ENCODE peak calls at places on chromosome 13, in seven cellular contexts. U, F, D, W, J, O and K are unnamed samples.

GRCh38 chr13:95697052-95697680 is 20.2 kb downstream of the DNAJC3 start:
- DNase-seq in U (no peak), F (no peak), D (no peak), W (no peak), J (no peak), O (no peak), K (no peak)

GRCh38 chr13:45511310-45512147 is 46.8 kb downstream of the COG3 start:
- DNase-seq in U (no peak), F (peak; percentile 58), D (no peak), W (no peak), J (peak; percentile 69), O (peak; percentile 24), K (no peak)

GRCh38 chr13:39196957-39197644 is 158.8 kb downstream of the NHLRC3 start:
- DNase-seq in U (no peak), F (no peak), D (no peak), W (no peak), J (no peak), O (no peak), K (no peak)

GRCh38 chr13:44300895-44301638 is 72.6 kb upstream of the SERP2 start:
- DNase-seq in U (peak; percentile 75), F (no peak), D (peak; percentile 47), W (no peak), J (no peak), O (peak; percentile 72), K (no peak)

GRCh38 chr13:39417643-39418042 is 185.3 kb downstream of the LHFPL6 start:
- DNase-seq in U (no peak), F (no peak), D (no peak), W (no peak), J (no peak), O (no peak), K (no peak)

GRCh38 chr13:97339019-97339988 is 94.7 kb upstream of the RAP2A start:
- DNase-seq in U (peak; percentile 91), F (peak; percentile 60), D (peak; percentile 66), W (no peak), J (peak; percentile 36), O (peak; percentile 69), K (no peak)

GRCh38 chr13:80341098-80341701 is at the start of gene SPRY2:
- DNase-seq in U (peak; percentile 97), F (peak; percentile 96), D (peak; percentile 90), W (peak; percentile 65), J (peak; percentile 91), O (peak; percentile 92), K (peak; percentile 98)

GRCh38 chr13:40818926-40819325 is 29.5 kb downstream of the SLC25A15 start:
- DNase-seq in U (no peak), F (no peak), D (no peak), W (no peak), J (no peak), O (no peak), K (no peak)

GRCh38 chr13:30829788-30830637 is 76.1 kb upstream of the MEDAG start:
- DNase-seq in U (no peak), F (no peak), D (no peak), W (no peak), J (no peak), O (no peak), K (no peak)

GRCh38 chr13:24223341-24224231 is 63.1 kb downstream of the SPATA13 start:
- DNase-seq in U (no peak), F (no peak), D (no peak), W (peak; percentile 65), J (no peak), O (no peak), K (no peak)

GRCh38 chr13:59205501-59205900 is 958.2 kb downstream of the DIAPH3 start:
- DNase-seq in U (no peak), F (no peak), D (no peak), W (no peak), J (no peak), O (no peak), K (no peak)
- TF ChIP-seq POLR2A in U (no peak), F (no peak), D (no peak), W (no peak), J (no peak), O (no peak), K (no peak)

GRCh38 chr13:67150608-67151007 is 79.5 kb downstream of the PCDH9 start:
- DNase-seq in U (no peak), F (no peak), D (no peak), W (no peak), J (no peak), O (no peak), K (no peak)

GRCh38 chr13:67145950-67146349 is 84.2 kb downstream of the PCDH9 start:
- DNase-seq in U (no peak), F (no peak), D (no peak), W (no peak), J (no peak), O (no peak), K (no peak)

GRCh38 chr13:67146523-67147130 is 83.5 kb downstream of the PCDH9 start:
- DNase-seq in U (no peak), F (no peak), D (no peak), W (no peak), J (no peak), O (no peak), K (no peak)

GRCh38 chr13:67148219-67148583 is 81.9 kb downstream of the PCDH9 start:
- DNase-seq in U (no peak), F (no peak), D (no peak), W (no peak), J (no peak), O (no peak), K (no peak)

DNA sequence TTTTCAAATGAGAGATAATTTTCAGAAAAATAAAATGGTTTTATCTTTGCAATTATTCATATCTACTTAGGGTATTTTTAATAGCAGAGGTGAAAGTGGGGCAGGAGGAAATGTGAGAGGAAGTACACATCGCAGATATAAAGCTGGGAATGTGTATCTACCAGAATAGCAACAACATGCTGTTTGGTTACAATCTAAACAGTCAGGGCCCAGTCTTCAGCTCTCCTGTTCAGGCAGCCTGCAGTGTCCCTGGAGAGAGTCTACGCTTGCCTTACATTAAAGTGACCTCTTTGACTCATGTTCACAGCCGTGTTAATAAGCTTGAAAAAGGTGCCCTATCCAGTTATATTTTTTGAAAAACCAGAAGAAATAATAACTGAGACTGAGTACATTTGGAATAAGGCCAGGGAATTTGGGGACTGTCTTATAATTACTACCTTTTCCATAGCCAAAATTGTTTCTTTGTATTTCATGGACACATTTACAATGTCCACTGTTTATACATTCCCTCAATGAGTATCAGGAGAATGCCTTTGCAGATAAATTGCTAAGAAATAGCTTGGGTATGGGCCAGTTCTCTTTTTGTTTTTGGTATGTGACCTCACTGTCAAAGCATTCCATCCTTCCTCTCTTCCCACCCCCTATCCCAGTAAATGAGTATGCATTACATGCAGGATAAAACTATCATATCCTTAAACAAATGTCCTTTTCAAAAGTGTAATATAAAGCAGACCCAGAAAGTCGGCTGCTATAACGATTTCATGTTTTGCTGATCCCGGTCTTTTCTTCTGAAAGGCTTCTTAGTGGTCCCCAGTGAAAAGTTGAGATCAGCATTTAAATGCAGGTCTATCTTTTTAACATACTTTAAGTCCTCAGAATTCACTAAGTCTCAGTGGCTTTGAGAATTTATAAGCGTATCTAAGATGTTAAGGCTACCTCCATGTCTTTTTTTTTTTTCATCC is 82.6 kb downstream of the PCDH9 start:
- DNase-seq in U (no peak), F (no peak), D (no peak), W (no peak), J (no peak), O (no peak), K (no peak)
- H3K4me3 ChIP-seq in U (no peak overlapping the region), F (no peak overlapping the region), D (no peak overlapping the region), W (no peak overlapping the region), J (no peak overlapping the region), O (no peak overlapping the region), K (no peak overlapping the region)

DNA sequence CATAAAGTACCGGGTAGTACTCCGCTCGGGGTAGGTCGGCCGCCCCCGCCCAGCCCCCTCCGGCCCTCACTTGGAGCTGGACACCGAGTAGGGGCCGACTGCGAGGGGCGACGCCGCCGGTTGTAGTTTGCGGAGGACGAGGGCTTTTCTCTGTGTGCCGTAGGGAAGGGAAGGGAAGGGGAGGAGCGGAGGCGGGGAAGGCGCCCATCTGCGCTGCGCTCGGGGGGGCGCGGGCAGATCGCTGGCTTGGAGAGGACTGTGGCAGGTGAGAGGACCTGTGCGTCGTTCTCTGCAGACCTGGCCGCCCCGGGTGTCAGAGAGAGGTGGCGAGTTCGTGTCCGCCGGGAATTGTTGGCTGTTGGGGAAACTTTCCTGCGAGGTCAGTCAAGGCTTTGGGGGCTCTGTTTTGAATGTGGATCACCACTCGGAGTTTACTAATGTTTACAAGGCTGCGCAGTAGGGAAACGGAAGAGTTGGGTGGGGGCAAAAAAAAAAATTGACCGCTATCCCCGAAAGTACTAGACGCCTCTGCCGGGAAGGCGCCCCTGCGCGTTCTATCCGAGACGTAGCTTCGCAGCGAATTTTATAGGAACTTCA is 1.4 kb downstream of the ING1 start:
- DNase-seq in U (peak; percentile 86), F (peak; percentile 57), D (peak; percentile 83), W (peak; percentile 49), J (peak; percentile 48), O (peak; percentile 66), K (peak; percentile 67)
- TF ChIP-seq POLR2A in U (peak; percentile 100), F (peak; percentile 99), D (peak; percentile 100), W (peak; percentile 100), J (peak; percentile 100), O (peak; percentile 100), K (no peak)

DNA sequence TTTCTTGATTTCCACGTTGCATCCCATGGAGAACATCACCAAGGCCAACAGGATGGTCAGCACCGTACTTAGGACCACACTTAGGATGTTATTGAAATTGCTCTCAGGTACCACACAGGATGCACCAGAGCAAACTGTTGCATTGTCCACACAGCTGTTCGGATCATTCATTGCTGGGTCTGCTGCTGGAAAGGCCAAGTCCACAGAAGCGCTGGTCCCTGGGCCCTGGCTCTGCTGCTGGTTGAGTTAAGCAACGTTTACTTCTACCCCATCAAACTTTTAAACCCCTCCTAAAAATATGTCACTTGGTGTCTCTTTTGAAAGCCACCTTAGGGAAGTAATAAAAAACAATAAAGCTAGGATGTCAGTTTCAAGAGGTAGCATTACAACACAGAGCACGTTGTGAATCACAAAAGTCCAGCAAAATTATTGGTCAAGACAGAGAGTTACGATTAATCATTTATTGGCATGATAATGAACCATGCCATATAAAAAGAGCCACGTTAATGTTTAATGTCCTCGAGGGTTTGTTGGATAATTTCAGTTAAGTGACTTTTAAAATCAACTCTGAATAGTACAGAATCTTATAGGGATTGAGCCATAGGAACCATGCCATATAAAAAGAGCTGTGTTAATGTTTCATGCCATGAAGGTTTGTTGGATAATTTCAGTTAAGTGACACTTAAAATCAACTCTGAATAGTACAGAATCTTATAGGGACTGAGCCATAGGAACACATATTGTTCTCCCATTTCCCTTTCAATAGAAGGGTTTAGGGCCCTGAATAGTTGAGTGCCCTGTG is at the start of gene SLC10A2:
- DNase-seq in U (no peak), F (no peak), D (no peak), W (no peak), J (no peak), O (no peak), K (no peak)
- H3K4me3 ChIP-seq in U (no peak within 1 kb of the TSS), F (no peak within 1 kb of the TSS), D (no peak within 1 kb of the TSS), W (peak within 1 kb of the TSS; percentile 56), J (no peak within 1 kb of the TSS), O (no peak within 1 kb of the TSS), K (no peak within 1 kb of the TSS)